ENCODE peak calls at places on chromosome 17, in ten cellular contexts. P, S, Y, C, F, A, V, B, L and K are unnamed samples.
A peak's percentile ranks its signal among the peaks of the same experiment; 100 is the strongest.

GRCh38 chr17:10631048-10631700 is 25.9 kb downstream of the MYH3 start:
- DNase-seq in V (no peak), S (peak; percentile 66), Y (peak; percentile 19), P (no peak), A (peak; percentile 79), B (no peak), C (no peak), F (peak; percentile 30), L (peak; percentile 74), K (no peak)

GRCh38 chr17:13306310-13306962 is 288.6 kb upstream of the ELAC2 start:
- DNase-seq in S (peak; percentile 60), P (peak; percentile 81), V (peak; percentile 27), Y (no peak), L (no peak), A (no peak), B (no peak), C (no peak), F (no peak), K (no peak)

GRCh38 chr17:18106211-18106610 is 2.3 kb upstream of the MYO15A start:
- DNase-seq in F (no peak), C (no peak), V (no peak), P (no peak), L (peak; percentile 68), B (no peak), S (no peak), A (no peak), Y (no peak), K (no peak)

GRCh38 chr17:81517339-81518112 is 4.9 kb upstream of the ACTG1 start:
- DNase-seq in P (no peak), C (no peak), L (peak; percentile 90), V (no peak), Y (peak; percentile 67), F (peak; percentile 82), S (no peak), B (no peak), A (peak; percentile 53), K (no peak)

GRCh38 chr17:61816538-61816937 is 46.8 kb downstream of the BRIP1 start:
- DNase-seq in P (no peak), F (no peak), Y (no peak), V (no peak), S (no peak), C (no peak), A (no peak), B (no peak), L (no peak), K (no peak)

GRCh38 chr17:21464611-21465021 is 88.5 kb downstream of the KCNJ12 start:
- DNase-seq in V (no peak), S (no peak), A (peak; percentile 26), C (no peak), B (no peak), Y (no peak), L (no peak), P (no peak), F (no peak), K (no peak)

GRCh38 chr17:17345686-17346427 is 42.7 kb downstream of the NT5M start:
- DNase-seq in C (peak; percentile 40), V (no peak), Y (no peak), P (no peak), A (no peak), S (no peak), F (no peak), B (no peak), L (peak; percentile 48), K (no peak)

GRCh38 chr17:74215332-74215727 is 2.0 kb downstream of the TTYH2 start:
- DNase-seq in L (no peak), V (no peak), F (no peak), A (no peak), S (no peak), C (no peak), P (no peak), Y (no peak), B (no peak), K (no peak)

DNA sequence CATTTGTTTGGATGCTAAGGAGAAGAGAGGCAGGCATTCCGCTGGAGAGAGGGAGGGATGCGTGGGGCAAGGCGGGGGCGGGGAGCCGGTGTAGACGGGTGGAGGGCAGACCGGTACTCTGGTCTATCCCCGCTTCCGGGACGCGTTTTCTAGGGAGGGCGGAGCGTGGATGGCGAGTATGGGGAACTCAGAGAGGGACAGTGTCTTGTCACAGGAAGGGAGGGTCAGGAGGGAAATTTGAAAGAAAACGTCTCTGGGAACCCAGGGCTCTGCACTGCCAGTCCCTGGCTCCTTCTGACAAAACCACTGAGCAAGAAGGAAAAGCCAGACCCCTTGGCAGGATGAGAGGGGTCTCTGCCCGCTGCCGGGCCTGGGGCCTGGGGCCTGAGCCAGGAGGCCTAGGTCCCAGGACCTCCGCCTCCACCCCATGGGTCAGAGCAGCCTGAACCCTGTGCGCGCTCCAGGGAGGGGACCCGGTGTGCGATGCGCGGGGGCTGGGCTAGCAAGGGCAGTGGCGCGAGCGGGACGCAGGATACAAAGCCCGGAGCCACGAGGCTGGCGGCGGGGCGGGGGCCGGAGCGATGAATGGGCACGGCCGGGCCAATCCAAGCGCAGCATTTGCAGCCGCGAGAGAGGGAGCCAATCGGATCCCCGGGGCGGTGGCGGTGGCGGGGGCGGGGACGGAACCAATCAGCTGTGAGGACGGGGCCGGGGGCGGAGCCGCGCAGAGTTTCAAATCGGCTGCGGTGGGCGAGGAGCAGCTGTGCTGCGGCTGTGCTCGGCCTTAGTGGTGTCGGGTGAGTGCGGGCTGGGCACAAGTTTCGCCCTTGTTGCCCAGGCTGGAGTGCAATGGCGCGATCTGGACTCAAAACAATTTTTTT is at the start of gene PIMREG:
- DNase-seq in C (peak; percentile 95), V (no peak), B (peak; percentile 92), L (peak; percentile 96), P (peak; percentile 82), Y (peak; percentile 94), S (peak; percentile 98), F (peak; percentile 98), A (peak; percentile 99), K (peak; percentile 94)
- TF ChIP-seq POLR2AphosphoS5 in C (no peak), V (no peak), B (peak; percentile 21), L (peak; percentile 88), P (peak; percentile 78), Y (peak; percentile 30), S (peak; percentile 64), F (peak; percentile 49), A (no peak), K (no peak)

GRCh38 chr17:50023520-50023919 is 28.5 kb upstream of the DLX3 start:
- DNase-seq in B (no peak), V (no peak), A (no peak), S (no peak), C (no peak), Y (no peak), P (no peak), L (no peak), F (no peak), K (no peak)
- TF ChIP-seq POLR2AphosphoS5 in B (no peak), V (no peak), A (no peak), S (no peak), C (no peak), Y (no peak), P (no peak), L (no peak), F (no peak), K (no peak)

GRCh38 chr17:44222112-44222869 is 2.8 kb upstream of the UBTF start:
- DNase-seq in S (peak; percentile 87), A (peak; percentile 93), F (no peak), L (peak; percentile 92), B (peak; percentile 74), P (peak; percentile 70), C (peak; percentile 83), Y (peak; percentile 83), V (no peak), K (no peak)

GRCh38 chr17:44221862-44222111 is 2.3 kb upstream of the UBTF start:
- DNase-seq in S (no peak), Y (no peak), V (no peak), A (no peak), B (no peak), C (peak; percentile 72), L (no peak), F (no peak), P (no peak), K (no peak)

GRCh38 chr17:44219636-44220210 is at the start of gene UBTF:
- DNase-seq in F (no peak), B (peak; percentile 59), L (peak; percentile 96), V (no peak), C (peak; percentile 73), P (no peak), S (peak; percentile 81), A (peak; percentile 94), Y (peak; percentile 63), K (peak; percentile 56)

GRCh38 chr17:44220211-44221071 is 966 bp upstream of the UBTF start:
- DNase-seq in S (peak; percentile 71), A (peak; percentile 93), C (peak; percentile 75), Y (peak; percentile 42), P (no peak), B (peak; percentile 40), V (no peak), L (peak; percentile 92), F (no peak), K (peak; percentile 56)

DNA sequence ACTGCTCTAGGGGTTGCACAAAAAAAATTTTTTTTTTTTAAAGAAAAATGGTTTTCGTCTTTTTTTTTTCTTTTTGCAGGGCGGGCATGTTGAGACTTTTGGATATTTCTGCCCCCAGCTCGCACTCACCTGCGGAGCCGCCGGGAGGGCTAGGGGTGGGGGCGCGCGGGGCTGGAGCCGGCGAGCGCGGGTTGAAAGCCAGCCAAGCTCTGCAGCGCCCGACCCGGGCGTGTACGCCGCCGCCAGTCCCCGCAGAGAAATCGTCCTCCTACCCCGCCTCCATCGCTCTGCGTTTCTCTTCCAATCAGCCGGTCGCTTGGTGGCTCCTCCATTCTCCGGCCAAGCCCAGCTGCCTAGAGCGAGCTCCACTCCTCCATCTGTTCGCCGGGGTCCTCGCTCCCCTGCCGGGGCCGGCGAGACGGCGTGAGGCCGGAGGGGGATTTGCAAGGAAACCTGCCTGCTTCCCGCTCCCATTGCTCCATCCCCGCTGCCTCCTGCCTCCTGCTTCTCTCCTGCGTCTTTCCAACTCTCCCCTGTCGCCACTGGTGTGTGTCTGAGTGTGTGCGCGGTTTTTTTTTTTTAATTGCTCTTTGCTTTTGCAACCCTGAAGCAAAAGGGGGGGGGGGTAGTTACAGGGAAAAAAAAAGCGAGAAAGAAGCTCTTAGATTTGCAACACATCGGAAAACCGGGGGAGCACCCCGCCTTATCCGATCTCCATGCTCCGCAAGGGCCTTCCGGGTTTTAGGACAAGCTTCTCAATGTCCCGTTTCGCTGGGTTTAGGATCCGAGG is 1.8 kb upstream of the UBTF start:
- DNase-seq in B (peak; percentile 67), S (peak; percentile 84), A (peak; percentile 91), C (peak; percentile 89), V (no peak), F (peak; percentile 66), P (no peak), Y (peak; percentile 79), L (peak; percentile 93), K (peak; percentile 73)
- TF ChIP-seq POLR2AphosphoS5 in B (no peak), S (peak; percentile 9), A (no peak), C (peak; percentile 13), V (peak; percentile 42), F (peak; percentile 56), P (peak; percentile 60), Y (peak; percentile 65), L (peak; percentile 79), K (peak; percentile 21)

GRCh38 chr17:32256012-32256694 is 9.5 kb upstream of the RHBDL3 start:
- DNase-seq in B (no peak), V (no peak), F (no peak), Y (no peak), P (no peak), L (peak; percentile 24), S (no peak), C (no peak), A (no peak), K (no peak)

GRCh38 chr17:32256695-32257013 is 9.0 kb upstream of the RHBDL3 start:
- DNase-seq in L (peak; percentile 46), C (no peak), P (no peak), V (no peak), A (no peak), Y (no peak), B (no peak), F (no peak), S (no peak), K (no peak)

GRCh38 chr17:32249475-32249874 is 16.2 kb upstream of the RHBDL3 start:
- DNase-seq in F (no peak), B (no peak), Y (no peak), L (no peak), P (no peak), V (no peak), S (no peak), C (no peak), A (no peak), K (no peak)

GRCh38 chr17:32258383-32259121 is 7.1 kb upstream of the RHBDL3 start:
- DNase-seq in B (no peak), F (no peak), P (no peak), S (no peak), Y (no peak), C (no peak), A (no peak), L (no peak), V (no peak), K (no peak)

DNA sequence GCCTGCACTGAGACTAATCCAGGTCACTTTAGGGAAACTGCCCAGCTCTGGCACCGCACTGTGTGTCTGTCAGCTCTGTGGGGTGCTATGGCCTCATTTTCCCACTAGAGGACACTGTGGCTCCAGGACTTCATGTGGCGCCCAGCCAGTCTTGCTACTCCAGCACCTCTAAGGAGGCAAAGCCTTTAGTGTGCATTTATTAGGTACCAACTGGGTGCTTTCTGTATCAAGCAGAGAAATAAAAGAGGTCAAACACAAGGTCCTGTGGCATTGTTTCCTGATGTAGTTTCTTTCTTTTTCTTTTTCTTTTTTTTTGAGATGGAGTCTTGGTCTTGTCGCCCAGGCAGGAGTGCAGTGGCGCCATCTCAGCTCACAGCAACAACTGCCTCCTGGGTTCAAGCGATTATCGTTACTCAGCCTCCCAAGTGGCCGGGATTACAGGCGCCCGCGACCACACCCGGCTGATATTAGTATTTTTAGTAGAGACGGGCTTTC is 12.5 kb upstream of the RHBDL3 start:
- DNase-seq in P (peak; percentile 54), S (peak; percentile 82), Y (peak; percentile 81), B (peak; percentile 81), L (peak; percentile 83), V (peak; percentile 38), F (peak; percentile 68), C (peak; percentile 75), A (no peak), K (peak; percentile 63)
- TF ChIP-seq POLR2AphosphoS5 in P (no peak), S (no peak), Y (no peak), B (no peak), L (no peak), V (no peak), F (no peak), C (no peak), A (no peak), K (no peak)